ENCODE peak calls at places on chromosomes 2 and 18, in six cellular contexts. O is fibroblast of lung, S is Peyer's patch, X is kidney, P is mesendoderm, Y is upper lobe of right lung. T is an unnamed sample.

GRCh38 chr2:108267117-108267516 is 21.6 kb upstream of the SULT1C2 start:
- DNase-seq in O (peak; percentile 62), Y (no peak), S (no peak), X (peak; percentile 75), P (no peak), T (peak; percentile 66)

GRCh38 chr2:96537734-96538486 is 1.4 kb downstream of the ARID5A start:
- DNase-seq in Y (peak; percentile 72), S (peak; percentile 71), X (peak; percentile 84), O (no peak), P (peak; percentile 25), T (no peak)

GRCh38 chr2:57453929-57454328 is 592.7 kb upstream of the VRK2 start:
- DNase-seq in O (no peak), P (peak; percentile 23), Y (no peak), X (no peak), S (no peak), T (no peak)

GRCh38 chr2:62589691-62590356 is 83.8 kb upstream of the TMEM17 start:
- DNase-seq in S (no peak), X (no peak), O (no peak), P (no peak), Y (no peak), T (no peak)

GRCh38 chr2:3293221-3293620 is 84.4 kb downstream of the EIPR1 start:
- DNase-seq in Y (no peak), X (no peak), P (peak; percentile 5), S (no peak), O (no peak), T (no peak)

GRCh38 chr2:128467321-128467901 is 148.7 kb upstream of the HS6ST1 start:
- DNase-seq in O (no peak), X (peak; percentile 57), Y (peak; percentile 54), P (no peak), S (no peak), T (no peak)

GRCh38 chr2:237235383-237236095 is 149.8 kb downstream of the COPS8 start:
- DNase-seq in P (no peak), X (no peak), Y (no peak), O (peak; percentile 97), S (no peak), T (peak; percentile 60)

GRCh38 chr2:148674063-148675020 is 29.8 kb downstream of the EPC2 start:
- DNase-seq in S (no peak), Y (no peak), X (no peak), O (peak; percentile 53), P (peak; percentile 78), T (no peak)

GRCh38 chr2:235043762-235044500 is 92.1 kb downstream of the SH3BP4 start:
- DNase-seq in P (no peak), O (no peak), S (peak; percentile 63), X (no peak), Y (peak; percentile 79), T (no peak)

GRCh38 chr18:26777316-26778053 is 88.0 kb downstream of the AQP4 start:
- DNase-seq in S (no peak), P (peak; percentile 93), O (no peak), X (no peak), Y (no peak), T (no peak)

GRCh38 chr2:100606740-100607343 is 44.0 kb downstream of the PDCL3 start:
- DNase-seq in S (no peak), O (peak; percentile 44), Y (peak; percentile 40), X (no peak), P (peak; percentile 67), T (peak; percentile 46)

DNA sequence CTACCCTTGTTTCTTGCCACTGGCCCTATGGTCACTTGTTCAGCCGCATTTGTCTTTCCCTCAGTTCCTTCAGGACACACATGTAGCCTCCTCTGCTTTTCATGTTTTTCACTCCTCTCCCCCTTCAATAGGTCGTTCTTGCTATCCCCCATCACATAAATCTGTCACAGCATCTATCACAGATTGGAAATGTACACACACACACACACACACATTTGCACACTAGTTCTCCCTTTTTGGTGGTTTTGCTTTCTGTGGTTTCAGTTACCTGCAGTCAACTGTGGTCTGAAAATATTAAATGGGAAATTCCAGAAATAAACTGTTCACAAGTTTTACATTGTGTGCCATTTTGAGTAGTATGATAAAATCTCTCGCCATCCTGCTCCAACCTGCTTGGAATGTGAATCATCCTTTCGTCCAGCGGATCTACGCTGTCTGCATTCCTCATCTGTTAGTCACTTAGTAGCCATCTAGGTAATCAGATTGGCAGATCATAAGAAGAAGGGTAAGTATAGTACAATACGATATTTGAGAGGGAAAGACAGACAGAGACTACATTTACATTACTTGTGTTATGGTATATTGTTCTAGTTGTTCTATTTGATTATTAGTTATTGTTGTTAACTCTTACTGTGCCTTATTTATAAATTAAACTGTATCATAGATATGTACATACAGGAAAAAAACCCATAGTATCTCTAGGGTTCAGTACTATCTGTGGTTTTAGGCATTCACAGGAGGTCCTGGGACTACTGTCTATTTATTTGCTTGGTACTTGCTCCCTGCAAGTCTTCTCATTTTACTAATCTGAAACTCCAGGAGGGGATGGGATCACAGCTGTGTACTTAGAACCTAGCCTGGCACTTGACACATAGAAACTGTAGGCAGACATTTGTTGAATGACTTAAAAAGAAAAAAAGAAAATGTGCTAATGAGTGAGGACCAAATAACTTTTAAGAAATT is 86.1 kb upstream of the PNPT1 start:
- DNase-seq in S (no peak), X (no peak), P (peak; percentile 85), O (peak; percentile 28), Y (no peak), T (peak; percentile 66)
- H3K4me3 ChIP-seq in S (no peak overlapping the region), X (no peak overlapping the region), P (no peak overlapping the region), O (no peak overlapping the region), Y (no peak overlapping the region), T (no peak overlapping the region)

GRCh38 chr2:137964066-137964858 is at the start of gene HNMT:
- DNase-seq in X (peak; percentile 75), O (peak; percentile 86), S (no peak), Y (peak; percentile 68), P (peak; percentile 90), T (peak; percentile 55)
- H3K27ac ChIP-seq in X (peak within 1 kb of the TSS; percentile 91), O (peak within 1 kb of the TSS; percentile 77), S (peak within 1 kb of the TSS; percentile 82), Y (peak within 1 kb of the TSS; percentile 91), P (peak within 1 kb of the TSS; percentile 92), T (peak within 1 kb of the TSS; percentile 70)

DNA sequence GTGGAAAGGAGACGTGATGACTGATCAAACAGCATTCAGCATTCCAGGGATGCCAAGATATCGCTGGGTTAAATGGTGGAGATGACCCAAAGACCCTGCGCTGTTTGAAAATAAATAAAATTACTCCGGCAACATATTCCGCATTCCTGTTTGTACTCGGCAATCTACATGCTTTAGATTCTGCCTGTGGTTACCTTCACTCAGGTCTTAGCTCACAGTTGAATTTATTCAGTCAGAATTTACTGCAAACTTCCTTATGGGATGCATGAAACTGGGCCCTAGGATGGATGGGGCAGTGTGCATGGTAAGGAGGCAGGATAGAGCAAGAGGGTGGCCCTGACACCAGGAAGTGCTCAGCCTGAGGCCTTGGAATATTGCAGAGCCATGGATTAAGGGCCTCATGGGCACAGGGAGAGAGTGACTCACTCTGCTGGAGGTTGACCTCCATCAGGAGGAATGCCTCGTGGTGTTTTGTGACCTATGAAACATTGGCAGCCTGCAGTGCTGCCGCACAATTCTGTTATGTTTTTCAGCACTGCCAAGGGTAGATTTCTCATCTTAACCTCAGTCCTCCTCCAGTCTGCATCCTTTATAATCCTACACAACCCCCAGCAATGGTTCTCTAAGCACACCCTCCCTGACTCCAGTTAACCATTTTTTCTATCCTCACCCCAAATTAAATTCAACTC is 321.4 kb downstream of the IRS1 start:
- DNase-seq in P (peak; percentile 89), Y (no peak), X (peak; percentile 63), O (peak; percentile 96), S (no peak), T (peak; percentile 92)
- H3K4me3 ChIP-seq in P (no peak overlapping the region), Y (no peak overlapping the region), X (no peak overlapping the region), O (no peak overlapping the region), S (no peak overlapping the region), T (no peak overlapping the region)

DNA sequence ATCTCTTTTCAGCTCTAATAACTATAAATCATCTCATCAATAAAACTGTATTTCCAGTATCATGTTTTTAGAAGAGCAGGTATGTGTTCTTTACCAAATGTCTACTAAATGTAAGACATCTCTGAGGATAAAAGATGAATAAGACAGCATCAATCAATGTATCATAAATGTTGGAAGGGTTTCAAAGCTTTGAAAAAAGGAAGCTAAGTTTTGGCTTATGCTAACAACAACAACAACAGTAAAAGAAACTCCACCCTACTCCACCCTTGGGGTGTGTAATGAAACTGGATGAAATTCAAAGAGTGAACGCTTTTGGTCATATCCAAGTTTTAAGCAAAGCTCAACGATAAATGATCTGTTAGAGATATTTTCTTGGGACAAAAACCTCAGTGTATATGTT is 17.1 kb downstream of the PRKD3 start:
- DNase-seq in X (no peak), S (no peak), Y (no peak), O (no peak), P (no peak), T (no peak)
- H3K27ac ChIP-seq in X (no peak overlapping the region), S (no peak overlapping the region), Y (no peak overlapping the region), O (no peak overlapping the region), P (no peak overlapping the region), T (no peak overlapping the region)

GRCh38 chr2:219552382-219553167 is 8.7 kb downstream of the TMEM198 start:
- DNase-seq in X (peak; percentile 94), O (peak; percentile 73), Y (peak; percentile 92), S (peak; percentile 66), P (peak; percentile 92), T (peak; percentile 68)

GRCh38 chr2:219551863-219552381 is 8.1 kb downstream of the TMEM198 start:
- DNase-seq in Y (no peak), S (no peak), O (no peak), X (no peak), P (no peak), T (no peak)

GRCh38 chr2:219549619-219550018 is 5.8 kb downstream of the TMEM198 start:
- DNase-seq in Y (no peak), P (no peak), X (no peak), S (no peak), O (no peak), T (no peak)

GRCh38 chr2:219553168-219553417 is 9.3 kb downstream of the TMEM198 start:
- DNase-seq in X (no peak), P (no peak), Y (no peak), O (no peak), S (no peak), T (no peak)

GRCh38 chr2:219551412-219551811 is 7.6 kb downstream of the TMEM198 start:
- DNase-seq in Y (no peak), P (peak; percentile 59), S (no peak), O (peak; percentile 26), X (peak; percentile 79), T (no peak)
- H3K4me3 ChIP-seq in Y (no peak overlapping the region), P (no peak overlapping the region), S (peak overlapping the region; percentile 75), O (no peak overlapping the region), X (no peak overlapping the region), T (peak overlapping the region; percentile 59)

GRCh38 chr2:73642338-73643018 is at the start of gene NAT8:
- DNase-seq in P (no peak), Y (no peak), X (no peak), O (no peak), S (no peak), T (no peak)
- H3K27ac ChIP-seq in P (no peak within 1 kb of the TSS), Y (no peak within 1 kb of the TSS), X (peak within 1 kb of the TSS; percentile 88), O (no peak within 1 kb of the TSS), S (no peak within 1 kb of the TSS), T (no peak within 1 kb of the TSS)

T was measured in brain microvascular endothelial cell.